ENCODE peak calls at places on chromosome 20, in eight cellular contexts. M is neural crest cell, R is GM10248, C is chondrocyte, Q is foreskin keratinocyte, F is IMR-90, T is suprapubic skin, A is GM23338. J is an unnamed sample.
A peak's percentile ranks its signal among the peaks of the same experiment; 100 is the strongest.

GRCh38 chr20:45919951-45920794 is 8.2 kb upstream of the PLTP start:
- DNase-seq in F (peak; percentile 75), R (no peak), Q (no peak), C (no peak), T (no peak), A (no peak), M (no peak), J (no peak)

GRCh38 chr20:45218133-45218532 is 3.0 kb upstream of the SEMG2 start:
- DNase-seq in A (no peak), Q (no peak), R (no peak), M (no peak), C (no peak), F (no peak), T (no peak), J (no peak)

GRCh38 chr20:59677586-59677985 is 73.2 kb downstream of the PHACTR3 start:
- DNase-seq in C (no peak), R (no peak), M (no peak), F (no peak), Q (no peak), T (no peak), A (no peak), J (no peak)

GRCh38 chr20:13338999-13339411 is 117.9 kb downstream of the ISM1 start:
- DNase-seq in R (no peak), F (no peak), T (no peak), A (no peak), Q (no peak), C (no peak), M (no peak), J (no peak)

GRCh38 chr20:61521680-61522420 is 269.8 kb downstream of the CDH4 start:
- DNase-seq in R (no peak), A (no peak), T (no peak), C (no peak), M (no peak), F (peak; percentile 42), Q (no peak), J (no peak)

GRCh38 chr20:41701596-41702350 is 83.6 kb upstream of the CHD6 start:
- DNase-seq in T (no peak), M (no peak), R (no peak), F (no peak), C (no peak), Q (peak; percentile 14), A (peak; percentile 42), J (no peak)

GRCh38 chr20:2984956-2985661 is 58.3 kb upstream of the GNRH2 start:
- DNase-seq in M (no peak), A (no peak), F (peak; percentile 80), T (no peak), R (no peak), C (no peak), Q (peak; percentile 23), J (no peak)

GRCh38 chr20:31548823-31549512 is 34.7 kb downstream of the HM13 start:
- DNase-seq in A (no peak), Q (no peak), R (no peak), M (no peak), T (no peak), C (no peak), F (no peak), J (no peak)

GRCh38 chr20:50578061-50578777 is 68.0 kb downstream of the PTPN1 start:
- DNase-seq in M (no peak), Q (no peak), A (no peak), F (no peak), T (no peak), C (no peak), R (no peak), J (no peak)

GRCh38 chr20:38157635-38158495 is 7.2 kb downstream of the TGM2 start:
- DNase-seq in R (no peak), Q (no peak), F (peak; percentile 44), A (no peak), C (no peak), T (no peak), M (no peak), J (no peak)

GRCh38 chr20:9220874-9221547 is 152.1 kb downstream of the PLCB4 start:
- DNase-seq in F (peak; percentile 84), R (no peak), A (peak; percentile 17), T (no peak), M (no peak), C (no peak), Q (no peak), J (no peak)

GRCh38 chr20:45300961-45301360 is 5.7 kb upstream of the RBPJL start:
- DNase-seq in R (peak; percentile 48), C (no peak), M (peak; percentile 53), F (peak; percentile 19), Q (no peak), T (no peak), A (peak; percentile 89), J (no peak)

GRCh38 chr20:59082981-59083380 is 40.4 kb upstream of the PRELID3B start:
- DNase-seq in A (no peak), T (no peak), R (no peak), C (no peak), Q (peak; percentile 69), M (no peak), F (peak; percentile 77), J (no peak)

GRCh38 chr20:57560554-57561355 is at the start of gene PCK1:
- DNase-seq in C (no peak), T (no peak), A (no peak), R (no peak), Q (no peak), F (peak; percentile 1), M (no peak), J (peak; percentile 68)

GRCh38 chr20:11159728-11160127 is 485.9 kb upstream of the JAG1 start:
- DNase-seq in T (no peak), A (no peak), F (peak; percentile 91), Q (no peak), M (no peak), C (no peak), R (no peak), J (no peak)

GRCh38 chr20:1357921-1358671 is 29.2 kb upstream of the SDCBP2 start:
- DNase-seq in M (no peak), R (no peak), C (no peak), F (peak; percentile 83), Q (no peak), A (no peak), T (no peak), J (no peak)
- TF ChIP-seq CTCF in M (no peak), R (no peak), C (no peak), F (no peak), Q (no peak), A (no peak), T (no peak), J (no peak)

DNA sequence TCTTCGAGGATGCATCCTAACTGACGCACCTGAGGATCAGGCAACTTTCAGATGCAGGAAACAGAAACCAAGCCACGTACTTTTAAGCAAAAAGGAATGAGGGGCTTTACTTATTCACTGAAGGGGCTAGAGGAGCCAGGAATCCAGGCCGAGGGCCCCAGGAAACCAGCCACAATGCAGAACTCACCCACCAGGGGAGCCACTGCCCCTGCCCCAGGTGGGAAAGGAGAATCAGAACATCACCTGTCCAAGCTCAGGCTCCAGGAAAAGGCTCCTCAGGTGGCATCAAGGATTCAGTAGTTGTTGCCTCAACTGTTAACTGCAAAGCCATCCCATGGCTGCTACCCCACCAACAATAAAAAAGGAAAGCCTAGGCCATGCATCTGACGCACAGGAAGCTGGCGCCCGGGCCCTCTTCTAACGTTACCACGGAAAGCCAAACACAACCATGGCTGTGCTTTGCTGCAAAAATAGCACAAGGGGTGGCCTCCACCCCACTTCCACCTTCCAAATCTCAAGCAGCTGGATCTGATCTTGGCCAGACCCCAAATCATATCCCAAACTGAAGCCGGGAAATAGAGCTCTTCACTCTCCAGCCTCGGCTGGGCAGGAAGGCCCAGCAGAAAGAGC is 121.0 kb downstream of the PREX1 start:
- DNase-seq in T (no peak), R (no peak), C (peak; percentile 26), M (no peak), A (peak; percentile 31), Q (no peak), F (no peak), J (no peak)
- TF ChIP-seq CTCF in T (no peak), R (no peak), C (no peak), M (no peak), A (peak; percentile 27), Q (no peak), F (no peak), J (no peak)

DNA sequence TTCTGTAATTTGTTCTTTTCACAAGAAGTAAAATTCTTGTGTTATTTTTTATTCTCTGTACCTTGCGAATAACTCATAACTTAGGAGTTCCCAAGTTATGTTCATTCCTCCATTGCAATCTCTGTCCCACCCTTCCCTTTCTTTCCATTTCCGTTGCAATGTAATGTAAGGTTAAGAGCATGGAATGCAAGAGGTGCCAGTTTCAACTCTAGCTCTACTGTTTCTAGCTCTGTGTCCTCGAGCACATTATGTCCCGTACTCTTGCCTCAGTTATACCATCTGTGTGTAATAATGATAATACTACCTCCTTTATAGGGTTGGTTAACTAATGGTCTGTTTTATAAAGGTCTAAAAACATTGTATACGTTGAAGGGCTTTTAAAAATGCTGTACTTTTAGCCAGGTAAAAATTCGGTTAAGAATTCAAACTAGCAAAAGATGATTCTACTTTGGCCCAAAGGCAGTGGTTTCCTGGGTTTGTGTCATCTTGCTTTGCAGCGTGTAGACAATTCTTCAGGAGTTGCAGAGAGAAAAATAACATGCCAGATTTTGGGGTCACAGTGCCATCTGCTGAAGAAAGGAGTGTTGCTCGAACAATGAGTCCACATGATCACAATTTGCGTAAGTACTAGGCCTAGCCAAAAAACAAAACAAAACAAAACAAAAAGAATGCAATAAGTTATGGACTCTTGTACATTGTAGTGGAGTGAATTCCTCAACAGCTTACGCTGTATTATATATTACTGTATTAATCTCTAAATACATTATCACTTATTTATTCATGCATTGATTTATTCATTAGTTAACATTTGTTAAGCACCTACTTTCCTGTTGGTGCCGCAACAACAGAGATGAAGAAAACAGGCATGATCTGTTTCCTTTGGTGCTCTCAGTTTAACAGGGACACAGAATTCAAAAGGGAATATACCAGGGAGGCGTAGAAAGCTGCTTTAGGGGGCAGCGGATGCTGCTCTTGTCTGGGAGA is 10.0 kb upstream of the PFDN4 start:
- DNase-seq in A (peak; percentile 45), F (peak; percentile 49), C (no peak), M (no peak), R (no peak), T (no peak), Q (no peak), J (no peak)
- TF ChIP-seq CTCF in A (peak; percentile 60), F (peak; percentile 46), C (peak; percentile 46), M (peak; percentile 18), R (peak; percentile 18), T (peak; percentile 11), Q (peak; percentile 95), J (no peak)

GRCh38 chr20:16821211-16822089 is 73.3 kb downstream of the OTOR start:
- DNase-seq in Q (no peak), A (peak; percentile 79), T (no peak), R (peak; percentile 38), F (peak; percentile 29), C (no peak), M (peak; percentile 14), J (no peak)
- TF ChIP-seq CTCF in Q (peak; percentile 82), A (peak; percentile 98), T (peak; percentile 63), R (peak; percentile 81), F (peak; percentile 70), C (peak; percentile 78), M (peak; percentile 82), J (no peak)